ENCODE peak calls at places on chromosomes 16 and 17, in six cellular contexts. Z is GM23338, V is GM12878, Q is H1, B is K562, H is HepG2. N is an unnamed sample.

GRCh38 chr17:77096570-77097214 is 44.1 kb upstream of the SEC14L1 start:
- DNase-seq in B (no peak), Z (peak; percentile 68), H (peak; percentile 41), V (no peak), Q (no peak), N (no peak)

GRCh38 chr16:86661715-86662114 is 83.4 kb downstream of the FOXL1 start:
- DNase-seq in Z (no peak), H (no peak), Q (no peak), B (no peak), V (no peak), N (no peak)

GRCh38 chr17:17849147-17849820 is 12.5 kb upstream of the SREBF1 start:
- DNase-seq in Q (no peak), H (peak; percentile 66), V (peak; percentile 55), Z (no peak), B (peak; percentile 49), N (no peak)

GRCh38 chr17:67007266-67007665 is 37.1 kb upstream of the CACNG1 start:
- DNase-seq in Q (no peak), V (no peak), B (no peak), H (no peak), Z (no peak), N (no peak)

GRCh38 chr16:67396159-67396774 is 3.0 kb upstream of the TPPP3 start:
- DNase-seq in B (peak; percentile 93), Z (peak; percentile 96), V (no peak), Q (no peak), H (peak; percentile 96), N (peak; percentile 88)

GRCh38 chr17:73999246-73999645 is 204.2 kb upstream of the RPL38 start:
- DNase-seq in Q (no peak), B (no peak), H (no peak), V (no peak), Z (no peak), N (no peak)

GRCh38 chr16:87734644-87735043 is 31.1 kb downstream of the KLHDC4 start:
- DNase-seq in Z (peak; percentile 37), H (no peak), Q (no peak), V (no peak), B (no peak), N (peak; percentile 19)

GRCh38 chr16:85460252-85460982 is 152.7 kb upstream of the GSE1 start:
- DNase-seq in H (no peak), B (peak; percentile 54), V (no peak), Q (no peak), Z (peak; percentile 67), N (no peak)

GRCh38 chr17:8726951-8727555 is 17.6 kb downstream of the CCDC42 start:
- DNase-seq in H (no peak), Z (no peak), Q (no peak), B (no peak), V (no peak), N (no peak)

GRCh38 chr17:8709006-8709405 is 35.6 kb downstream of the CCDC42 start:
- DNase-seq in Q (no peak), H (no peak), V (no peak), Z (no peak), B (no peak), N (no peak)

GRCh38 chr17:7756968-7757367 is 39.4 kb downstream of the DNAH2 start:
- DNase-seq in Z (no peak), V (no peak), B (no peak), Q (no peak), H (no peak), N (no peak)

GRCh38 chr16:2749476-2749875 is 3.0 kb upstream of the SRRM2 start:
- DNase-seq in H (no peak), V (no peak), B (no peak), Q (no peak), Z (no peak), N (no peak)

GRCh38 chr16:87492721-87493554 is at the start of gene ZCCHC14:
- DNase-seq in Q (peak; percentile 90), Z (peak; percentile 99), V (peak; percentile 35), H (peak; percentile 97), B (peak; percentile 99), N (peak; percentile 100)

GRCh38 chr17:75412455-75413317 is 7.2 kb upstream of the GRB2 start:
- DNase-seq in H (peak; percentile 79), Z (peak; percentile 93), Q (no peak), B (peak; percentile 70), V (no peak), N (peak; percentile 78)

GRCh38 chr17:49514374-49514738 is 19.3 kb downstream of the NGFR start:
- DNase-seq in Z (peak; percentile 86), B (peak; percentile 57), V (no peak), Q (no peak), H (peak; percentile 67), N (peak; percentile 68)

GRCh38 chr16:20510323-20510722 is 59.0 kb downstream of the ACSM2A start:
- DNase-seq in H (no peak), Z (no peak), B (no peak), Q (no peak), V (no peak), N (no peak)

GRCh38 chr16:73329363-73330306 is 281.7 kb upstream of the ZFHX3 start:
- DNase-seq in B (no peak), H (peak; percentile 8), Q (no peak), Z (peak; percentile 60), V (no peak), N (peak; percentile 22)

GRCh38 chr17:2414665-2415064 is 13.8 kb upstream of the MNT start:
- DNase-seq in B (no peak), V (no peak), Z (no peak), H (no peak), Q (no peak), N (no peak)

GRCh38 chr16:74462361-74462760 is 41.1 kb upstream of the CLEC18B start:
- DNase-seq in Z (no peak), Q (no peak), H (no peak), V (no peak), B (no peak), N (no peak)

GRCh38 chr16:54175552-54176375 is 110.8 kb downstream of the IRX3 start:
- DNase-seq in Q (no peak), V (no peak), H (peak; percentile 97), Z (no peak), B (no peak), N (no peak)

GRCh38 chr17:16002708-16003265 is 3.2 kb downstream of the TTC19 start:
- DNase-seq in H (no peak), Q (no peak), V (no peak), B (no peak), Z (no peak), N (no peak)

GRCh38 chr17:64218066-64218465 is 45.0 kb downstream of the TEX2 start:
- DNase-seq in Z (no peak), B (no peak), Q (no peak), H (no peak), V (peak; percentile 28), N (no peak)

GRCh38 chr16:17358350-17358749 is 112.4 kb downstream of the XYLT1 start:
- DNase-seq in Q (no peak), Z (no peak), V (no peak), H (no peak), B (no peak), N (no peak)

GRCh38 chr16:1489077-1489476 is 333 bp upstream of the PTX4 start:
- DNase-seq in Q (no peak), V (no peak), Z (no peak), B (no peak), H (no peak), N (no peak)

GRCh38 chr16:69859105-69859969 is 91.8 kb upstream of the CLEC18A start:
- DNase-seq in Z (peak; percentile 92), V (no peak), H (peak; percentile 93), B (peak; percentile 71), Q (peak; percentile 25), N (peak; percentile 77)

GRCh38 chr17:27544350-27545131 is 86.4 kb upstream of the LGALS9 start:
- DNase-seq in H (no peak), Z (no peak), B (peak; percentile 63), V (peak; percentile 96), Q (no peak), N (no peak)

GRCh38 chr16:11497329-11497805 is 89.4 kb downstream of the LITAF start:
- DNase-seq in V (peak; percentile 37), Q (no peak), H (peak; percentile 66), B (no peak), Z (peak; percentile 74), N (peak; percentile 50)

GRCh38 chr17:61411114-61411943 is 11.7 kb downstream of the TBX2 start:
- DNase-seq in H (no peak), B (no peak), Z (peak; percentile 70), V (no peak), Q (no peak), N (peak; percentile 61)

GRCh38 chr17:59793249-59793648 is 85.8 kb downstream of the VMP1 start:
- DNase-seq in H (no peak), B (no peak), Z (no peak), V (no peak), Q (no peak), N (no peak)

GRCh38 chr17:59796138-59796537 is 88.7 kb downstream of the VMP1 start:
- DNase-seq in B (no peak), V (no peak), Z (no peak), H (no peak), Q (no peak), N (no peak)

GRCh38 chr17:59790936-59791335 is 83.5 kb downstream of the VMP1 start:
- DNase-seq in V (no peak), Z (no peak), H (no peak), B (no peak), Q (no peak), N (no peak)

GRCh38 chr17:59796785-59797205 is 89.3 kb downstream of the VMP1 start:
- DNase-seq in B (no peak), H (no peak), Q (no peak), Z (no peak), V (no peak), N (no peak)

GRCh38 chr17:59791603-59792457 is 84.4 kb downstream of the VMP1 start:
- DNase-seq in V (no peak), Q (no peak), Z (no peak), H (peak; percentile 85), B (no peak), N (no peak)
- TF ChIP-seq CREB1 in V (no peak), Q (no peak), Z (no peak), H (no peak), B (no peak), N (no peak)

GRCh38 chr17:47847341-47848197 is 3.4 kb downstream of the SP6 start:
- DNase-seq in H (no peak), V (no peak), B (no peak), Z (peak; percentile 86), Q (no peak), N (peak; percentile 77)
- TF ChIP-seq CREB1 in H (no peak), V (no peak), B (no peak), Z (no peak), Q (peak; percentile 69), N (peak; percentile 86)

GRCh38 chr17:42117397-42118125 is 3.6 kb downstream of the KAT2A start:
- DNase-seq in Q (no peak), V (no peak), B (no peak), Z (no peak), H (no peak), N (no peak)
- TF ChIP-seq CREB1 in Q (no peak), V (no peak), B (no peak), Z (no peak), H (no peak), N (no peak)

DNA sequence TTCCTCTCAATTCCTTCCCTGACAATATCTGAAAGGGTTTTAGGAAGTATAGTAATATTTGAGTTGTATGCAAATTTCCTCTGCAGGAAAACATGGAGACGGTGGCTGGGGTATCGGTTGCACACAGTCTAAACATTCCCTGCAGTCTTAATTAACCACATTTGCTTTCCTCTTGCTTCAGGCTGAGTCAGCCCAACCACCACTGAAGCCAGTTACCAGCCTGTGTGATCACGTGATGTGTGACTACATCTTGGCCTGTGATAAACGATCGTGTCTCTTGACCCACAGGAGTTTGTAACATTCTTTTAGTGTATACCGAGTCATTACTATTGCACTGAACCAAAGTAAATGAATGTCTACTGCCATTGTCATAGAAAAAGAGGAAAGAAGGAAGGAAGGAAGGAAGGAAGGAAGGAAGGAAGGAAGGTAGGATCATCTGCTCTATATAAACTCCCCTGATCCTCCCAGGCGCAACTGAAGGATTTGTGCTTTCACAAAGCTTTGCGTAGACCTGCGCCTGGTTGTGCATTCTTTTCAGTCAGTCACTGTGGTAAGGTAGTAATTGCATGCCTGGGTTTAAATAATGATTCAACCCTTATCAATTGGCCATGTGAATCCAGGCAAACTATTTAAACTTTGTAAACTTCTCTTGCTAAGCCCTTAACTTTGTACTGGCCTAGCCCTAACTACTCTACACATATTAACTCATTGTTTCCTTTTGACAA is 280.6 kb upstream of the SALL1 start:
- DNase-seq in H (no peak), V (no peak), Z (no peak), B (no peak), Q (no peak), N (no peak)
- TF ChIP-seq CREB1 in H (no peak), V (no peak), Z (no peak), B (no peak), Q (no peak), N (no peak)